ENCODE peak calls at places on chromosomes 7 and 10, in eight cellular contexts. T, D, S, F, I, Y, P and W are unnamed samples.

GRCh38 chr10:124601431-124602120 is 140.0 kb downstream of the LHPP start:
- DNase-seq in T (no peak), D (peak; percentile 92), S (no peak), F (no peak), I (no peak), Y (no peak), P (no peak), W (peak; percentile 65)

GRCh38 chr10:1536341-1536740 is 201.0 kb downstream of the ADARB2 start:
- DNase-seq in T (no peak), D (no peak), S (no peak), F (no peak), I (no peak), Y (no peak), P (no peak), W (peak; percentile 28)

GRCh38 chr7:100157334-100158228 is 942 bp downstream of the TRAPPC14 start:
- DNase-seq in T (no peak), D (peak; percentile 45), S (no peak), F (no peak), I (no peak), Y (no peak), P (no peak), W (no peak)

GRCh38 chr10:119049361-119049760 is 19.8 kb downstream of the NANOS1 start:
- DNase-seq in T (no peak), D (peak; percentile 23), S (no peak), F (no peak), I (no peak), Y (no peak), P (no peak), W (no peak)

GRCh38 chr10:88986549-88987242 is 3.9 kb upstream of the FAS start:
- DNase-seq in T (no peak), D (peak; percentile 39), S (peak; percentile 28), F (no peak), I (no peak), Y (no peak), P (no peak), W (no peak)

GRCh38 chr10:132433671-132434340 is 36.8 kb downstream of the PWWP2B start:
- DNase-seq in T (no peak), D (no peak), S (no peak), F (no peak), I (no peak), Y (no peak), P (no peak), W (peak; percentile 78)

GRCh38 chr7:134784251-134785049 is 5.0 kb downstream of the CALD1 start:
- DNase-seq in T (no peak), D (no peak), S (no peak), F (no peak), I (no peak), Y (no peak), P (no peak), W (no peak)

GRCh38 chr7:55130554-55131198 is 111.9 kb downstream of the EGFR start:
- DNase-seq in T (peak; percentile 89), D (no peak), S (no peak), F (peak; percentile 55), I (no peak), Y (no peak), P (peak; percentile 85), W (peak; percentile 86)

GRCh38 chr7:82722946-82723345 is 279.4 kb upstream of the CACNA2D1 start:
- DNase-seq in T (no peak), D (no peak), S (no peak), F (no peak), I (no peak), Y (no peak), P (no peak), W (no peak)

GRCh38 chr7:28729685-28730084 is 228.4 kb downstream of the TRIL start:
- DNase-seq in T (no peak), D (no peak), S (no peak), F (no peak), I (no peak), Y (no peak), P (no peak), W (no peak)

GRCh38 chr7:45075871-45076796 is 12.6 kb downstream of the NACAD start:
- DNase-seq in T (no peak), D (no peak), S (no peak), F (no peak), I (no peak), Y (no peak), P (peak; percentile 60), W (peak; percentile 64)
- H3K27ac ChIP-seq in T (no peak overlapping the region), D (no peak overlapping the region), S (no peak overlapping the region), F (no peak overlapping the region), I (no peak overlapping the region), Y (no peak overlapping the region), P (no peak overlapping the region), W (no peak overlapping the region)

DNA sequence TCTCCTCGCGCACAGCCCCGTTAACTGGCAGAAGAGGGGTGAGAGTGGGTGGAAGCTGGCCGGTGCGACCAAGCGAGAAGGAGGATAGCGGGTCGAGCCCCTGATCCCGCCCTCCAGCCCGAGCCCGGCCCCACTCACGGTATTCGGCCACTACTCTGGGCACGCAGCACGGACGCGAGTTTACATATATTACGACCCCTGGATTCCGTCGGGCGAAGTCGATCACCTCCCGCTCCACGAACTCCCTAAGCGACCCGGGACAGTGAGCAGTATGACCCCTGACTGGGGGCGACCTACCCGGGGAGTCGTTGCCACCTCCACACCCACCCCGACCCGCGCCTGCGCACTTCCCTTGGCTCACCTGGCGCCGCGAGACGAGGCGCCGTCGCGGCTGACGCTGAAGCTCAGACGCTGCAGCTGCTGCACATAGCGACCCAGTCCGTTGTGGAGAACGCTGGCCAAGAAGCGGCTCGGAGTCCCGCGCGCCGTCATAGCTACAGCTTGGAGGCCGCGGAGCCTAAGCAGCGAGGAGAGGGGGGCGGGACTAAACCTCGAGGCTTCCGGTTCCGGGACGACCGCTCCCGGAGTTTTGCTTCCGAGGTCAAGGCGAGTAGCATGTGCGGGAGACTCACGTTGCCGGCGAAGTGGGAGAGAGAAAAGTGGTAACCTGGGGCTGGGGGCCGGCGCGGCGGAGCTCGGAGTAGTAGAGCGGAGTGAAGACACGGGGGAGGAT is at the start of the genes MRPL43 and TWNK:
- DNase-seq in T (no peak), D (peak; percentile 84), S (peak; percentile 88), F (peak; percentile 70), I (peak; percentile 25), Y (peak; percentile 86), P (peak; percentile 89), W (peak; percentile 93)
- TF ChIP-seq CTCF in T (no peak), D (no peak), S (no peak), F (no peak), I (no peak), Y (no peak), P (no peak), W (no peak)

GRCh38 chr7:105270117-105270516 is 118.6 kb downstream of the SRPK2 start:
- DNase-seq in T (no peak), D (no peak), S (peak; percentile 50), F (no peak), I (no peak), Y (no peak), P (no peak), W (no peak)
- H3K27ac ChIP-seq in T (no peak overlapping the region), D (no peak overlapping the region), S (peak overlapping the region; percentile 71), F (peak overlapping the region; percentile 84), I (peak overlapping the region; percentile 99), Y (no peak overlapping the region), P (peak overlapping the region; percentile 67), W (no peak overlapping the region)

DNA sequence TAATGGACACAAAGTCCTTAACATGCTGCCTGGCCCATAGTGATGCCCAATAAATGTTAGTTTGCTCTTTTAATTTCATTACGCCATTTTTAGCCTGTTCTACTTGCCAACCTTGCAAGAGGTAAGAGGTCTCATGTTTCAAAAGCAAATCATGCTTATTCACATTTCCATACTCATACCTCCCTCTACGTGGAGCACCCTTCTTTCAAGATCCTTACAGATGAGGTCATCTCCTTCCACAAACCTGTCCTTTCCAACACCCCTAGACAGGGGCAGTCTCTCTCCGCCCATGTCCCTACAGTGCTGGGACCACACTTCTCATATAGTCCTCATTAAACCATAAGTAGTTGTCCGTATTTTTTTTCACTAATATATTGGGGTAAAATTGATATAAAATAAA is 271.3 kb downstream of the FGFR2 start:
- DNase-seq in T (no peak), D (no peak), S (no peak), F (no peak), I (no peak), Y (no peak), P (no peak), W (no peak)
- TF ChIP-seq CTCF in T (no peak), D (no peak), S (no peak), F (no peak), I (no peak), Y (no peak), P (no peak), W (no peak)